ENCODE peak calls at places on chromosomes 3 and 15, in seven cellular contexts. V, N, L, K, Y, A and D are unnamed samples.

GRCh38 chr15:54722342-54722986 is 474.3 kb downstream of the RSL24D1 start:
- DNase-seq in V (no peak), N (no peak), L (no peak), K (no peak), Y (no peak), A (no peak), D (no peak)

GRCh38 chr15:33654859-33655258 is 313.4 kb upstream of the CHRM5 start:
- DNase-seq in V (no peak), N (peak; percentile 38), L (no peak), K (no peak), Y (no peak), A (no peak), D (no peak)

GRCh38 chr3:123088360-123088759 is 21.5 kb downstream of the PDIA5 start:
- DNase-seq in V (peak; percentile 3), N (no peak), L (no peak), K (no peak), Y (no peak), A (no peak), D (no peak)

GRCh38 chr3:128066111-128066510 is 13.9 kb downstream of the SEC61A1 start:
- DNase-seq in V (no peak), N (no peak), L (no peak), K (no peak), Y (no peak), A (no peak), D (no peak)

GRCh38 chr3:151009430-151009829 is 36.9 kb upstream of the CLRN1 start:
- DNase-seq in V (no peak), N (no peak), L (no peak), K (no peak), Y (no peak), A (no peak), D (no peak)

GRCh38 chr3:27963519-27963918 is 241.4 kb upstream of the EOMES start:
- DNase-seq in V (no peak), N (no peak), L (no peak), K (no peak), Y (no peak), A (no peak), D (no peak)

GRCh38 chr3:145893331-145893730 is 267.7 kb downstream of the PLOD2 start:
- DNase-seq in V (no peak), N (no peak), L (no peak), K (no peak), Y (no peak), A (no peak), D (no peak)

GRCh38 chr15:96347181-96348111 is 16.9 kb downstream of the NR2F2 start:
- DNase-seq in V (peak; percentile 82), N (no peak), L (peak; percentile 54), K (peak; percentile 56), Y (no peak), A (no peak), D (no peak)

GRCh38 chr3:171753025-171753472 is 57.2 kb downstream of the PLD1 start:
- DNase-seq in V (peak; percentile 63), N (peak; percentile 15), L (peak; percentile 59), K (no peak), Y (no peak), A (no peak), D (no peak)

GRCh38 chr3:51434746-51435323 is 43.8 kb downstream of the RBM15B start:
- DNase-seq in V (peak; percentile 40), N (peak; percentile 59), L (peak; percentile 29), K (no peak), Y (peak; percentile 44), A (no peak), D (peak; percentile 57)

GRCh38 chr3:137020888-137021287 is 63.1 kb downstream of the IL20RB start:
- DNase-seq in V (no peak), N (no peak), L (no peak), K (no peak), Y (no peak), A (no peak), D (no peak)

GRCh38 chr3:66407281-66408218 is 93.3 kb downstream of the LRIG1 start:
- DNase-seq in V (peak; percentile 89), N (peak; percentile 64), L (peak; percentile 74), K (peak; percentile 82), Y (peak; percentile 77), A (peak; percentile 69), D (peak; percentile 59)

GRCh38 chr3:77348244-77348855 is 308.5 kb downstream of the ROBO2 start:
- DNase-seq in V (no peak), N (peak; percentile 36), L (no peak), K (no peak), Y (no peak), A (no peak), D (no peak)

GRCh38 chr3:48399387-48400172 is 27.6 kb downstream of the FBXW12 start:
- DNase-seq in V (peak; percentile 40), N (no peak), L (no peak), K (no peak), Y (peak; percentile 3), A (no peak), D (peak; percentile 18)

GRCh38 chr3:107432646-107433045 is 55.4 kb downstream of the CCDC54 start:
- DNase-seq in V (no peak), N (peak; percentile 11), L (no peak), K (no peak), Y (no peak), A (no peak), D (no peak)
- H3K4me3 ChIP-seq in V (peak overlapping the region; percentile 61), N (peak overlapping the region; percentile 95), L (no peak overlapping the region), K (no peak overlapping the region), Y (no peak overlapping the region), A (peak overlapping the region; percentile 87), D (no peak overlapping the region)

GRCh38 chr15:88707766-88708165 is 69.0 kb downstream of the ISG20 start:
- DNase-seq in V (no peak), N (peak; percentile 39), L (no peak), K (no peak), Y (no peak), A (no peak), D (no peak)

GRCh38 chr15:88708256-88709054 is 69.6 kb downstream of the ISG20 start:
- DNase-seq in V (no peak), N (peak; percentile 60), L (no peak), K (peak; percentile 26), Y (no peak), A (no peak), D (no peak)

GRCh38 chr15:88703533-88703932 is 64.7 kb downstream of the ISG20 start:
- DNase-seq in V (no peak), N (no peak), L (no peak), K (no peak), Y (no peak), A (no peak), D (no peak)

GRCh38 chr15:88704791-88705768 is 66.3 kb downstream of the ISG20 start:
- DNase-seq in V (peak; percentile 87), N (peak; percentile 45), L (peak; percentile 42), K (peak; percentile 54), Y (no peak), A (no peak), D (no peak)

GRCh38 chr15:88705769-88706165 is 67.0 kb downstream of the ISG20 start:
- DNase-seq in V (no peak), N (no peak), L (no peak), K (no peak), Y (no peak), A (no peak), D (no peak)
- H3K27ac ChIP-seq in V (no peak overlapping the region), N (no peak overlapping the region), L (no peak overlapping the region), K (no peak overlapping the region), Y (no peak overlapping the region), A (no peak overlapping the region), D (no peak overlapping the region)

GRCh38 chr3:177124882-177125281 is 72.4 kb downstream of the TBL1XR1 start:
- DNase-seq in V (no peak), N (no peak), L (no peak), K (no peak), Y (no peak), A (no peak), D (no peak)

GRCh38 chr3:177119829-177120228 is 77.5 kb downstream of the TBL1XR1 start:
- DNase-seq in V (no peak), N (no peak), L (no peak), K (no peak), Y (no peak), A (no peak), D (no peak)

GRCh38 chr3:177123820-177124219 is 73.5 kb downstream of the TBL1XR1 start:
- DNase-seq in V (no peak), N (no peak), L (no peak), K (no peak), Y (no peak), A (no peak), D (no peak)

GRCh38 chr3:177126015-177126773 is 71.1 kb downstream of the TBL1XR1 start:
- DNase-seq in V (no peak), N (peak; percentile 93), L (no peak), K (no peak), Y (no peak), A (no peak), D (no peak)

DNA sequence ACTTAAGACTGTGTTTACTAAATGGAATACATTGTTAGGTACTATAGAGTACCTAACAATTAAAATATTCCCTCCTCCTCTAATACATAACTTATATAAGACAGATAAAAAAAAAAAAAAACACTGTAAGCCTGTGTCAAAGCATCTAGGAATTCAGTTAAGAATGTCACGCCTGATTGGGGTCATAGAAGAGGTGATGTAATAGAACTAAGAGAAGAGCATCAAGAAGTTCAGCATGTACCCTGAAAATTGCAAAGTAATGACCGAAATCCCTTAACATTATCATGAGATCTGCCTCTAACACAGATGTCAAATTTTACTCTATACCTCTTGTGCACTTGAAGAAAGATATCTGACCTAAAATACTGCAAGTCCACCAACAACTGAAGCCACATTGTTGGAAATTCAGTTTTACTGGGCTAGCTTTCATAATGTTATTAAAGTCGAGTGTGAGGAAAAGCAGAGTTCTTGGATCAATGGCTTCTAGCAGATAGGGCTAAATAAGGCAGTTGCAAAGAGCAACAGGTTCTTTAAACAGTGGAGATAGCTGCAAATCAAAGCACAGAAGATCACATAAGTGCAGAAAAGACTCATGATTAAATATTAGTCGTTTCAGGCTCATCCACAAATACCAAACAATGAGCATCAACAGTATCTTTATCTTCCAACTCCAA is 75.0 kb downstream of the TBL1XR1 start:
- DNase-seq in V (no peak), N (no peak), L (no peak), K (no peak), Y (no peak), A (no peak), D (no peak)
- H3K4me3 ChIP-seq in V (no peak overlapping the region), N (no peak overlapping the region), L (no peak overlapping the region), K (no peak overlapping the region), Y (no peak overlapping the region), A (no peak overlapping the region), D (no peak overlapping the region)

DNA sequence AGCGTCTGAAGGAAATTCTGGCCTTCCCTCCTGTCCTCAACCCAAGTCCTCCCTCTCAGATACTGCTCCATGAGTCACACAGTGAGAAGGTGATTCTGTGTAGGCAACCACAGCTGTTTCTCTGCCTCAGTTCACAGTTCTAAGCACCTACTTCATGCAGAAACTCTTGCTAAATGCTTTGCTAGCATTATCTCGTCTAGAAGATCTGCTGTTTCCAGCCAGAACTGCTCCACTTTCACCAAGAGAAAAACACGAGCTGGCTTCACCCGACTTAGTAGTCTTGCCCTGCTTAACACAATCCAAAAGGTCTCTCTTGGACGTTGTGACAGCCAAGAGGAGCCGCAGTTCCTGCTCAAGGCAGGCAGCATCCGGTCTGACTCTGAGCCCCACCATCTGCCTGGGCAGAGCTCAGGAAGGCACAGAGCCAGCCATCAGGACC is 272.2 kb downstream of the UACA start:
- DNase-seq in V (no peak), N (peak; percentile 56), L (no peak), K (no peak), Y (no peak), A (no peak), D (no peak)
- H3K27ac ChIP-seq in V (no peak overlapping the region), N (no peak overlapping the region), L (no peak overlapping the region), K (no peak overlapping the region), Y (no peak overlapping the region), A (no peak overlapping the region), D (no peak overlapping the region)